ENCODE peak calls at places on chromosome 7, in ten cellular contexts. I is activated CD4-positive, alpha-beta T cell treated with anti-CD3 and anti-CD28 coated beads for 4 hours; N is body of pancreas; O is kidney epithelial cell; M is DMS 273 treated with DMSO at 0.1 percent for 48 hours; H is epithelial cell of esophagus; V is GDM1; U is activated T-cell treated with anti-CD3 and anti-CD28 coated beads, Interleukin-2, amount 50 U/mL, for 24 hours; P is PC-3; Y is Kasumi-1. D is an unnamed sample.

GRCh38 chr7:140972876-140973829 is 41.6 kb downstream of the MRPS33 start:
- DNase-seq in V (no peak), M (peak), Y (no peak), N (no peak), P (no peak), O (no peak), U (no peak), H (peak), I (no peak), D (no peak)

GRCh38 chr7:26863504-26864308 is 684 bp downstream of the SKAP2 start:
- DNase-seq in U (no peak), H (peak), P (peak), O (no peak), M (peak), Y (peak), I (peak), V (no peak), N (peak), D (peak)

GRCh38 chr7:122219253-122219865 is 75.3 kb upstream of the AASS start:
- DNase-seq in U (no peak), I (no peak), M (no peak), O (no peak), H (peak), Y (peak), P (peak), V (no peak), N (no peak), D (peak)

GRCh38 chr7:83415840-83416239 is 233.1 kb downstream of the SEMA3E start:
- DNase-seq in U (no peak), H (peak), N (no peak), M (no peak), P (peak), Y (no peak), V (no peak), O (no peak), I (no peak), D (no peak)

GRCh38 chr7:54898659-54899340 is 120.0 kb upstream of the EGFR start:
- DNase-seq in H (peak), M (no peak), I (no peak), O (no peak), P (no peak), U (no peak), Y (no peak), N (peak), V (no peak), D (no peak)

GRCh38 chr7:76008156-76008687 is 13.8 kb upstream of the TMEM120A start:
- DNase-seq in P (no peak), N (no peak), M (no peak), V (no peak), O (no peak), I (no peak), U (no peak), Y (no peak), H (no peak), D (no peak)

GRCh38 chr7:75739796-75740672 is 1.3 kb upstream of the HIP1 start:
- DNase-seq in U (no peak), N (no peak), H (no peak), O (no peak), M (no peak), Y (no peak), I (no peak), V (no peak), P (peak), D (peak)

GRCh38 chr7:116899308-116899707 is 36.9 kb downstream of the CAPZA2 start:
- DNase-seq in Y (no peak), O (no peak), N (no peak), H (peak), U (no peak), I (no peak), P (no peak), V (no peak), M (no peak), D (no peak)

GRCh38 chr7:831596-832291 is 532 bp upstream of the SUN1 start:
- DNase-seq in N (peak), P (peak), U (no peak), H (peak), V (no peak), O (peak), I (peak), M (no peak), Y (no peak), D (peak)

GRCh38 chr7:139635521-139636240 is 112.2 kb downstream of the CLEC2L start:
- DNase-seq in V (peak), Y (peak), I (peak), H (no peak), U (peak), M (no peak), P (no peak), N (no peak), O (no peak), D (no peak)

GRCh38 chr7:70598976-70599375 is 533.0 kb upstream of the GALNT17 start:
- DNase-seq in I (no peak), H (peak), O (peak), V (no peak), N (peak), M (no peak), Y (no peak), U (no peak), P (no peak), D (peak)

GRCh38 chr7:155962191-155962967 is 150.1 kb upstream of the SHH start:
- DNase-seq in O (peak), I (no peak), M (no peak), Y (peak), U (no peak), N (no peak), V (no peak), P (peak), H (peak), D (peak)

GRCh38 chr7:72163266-72163665 is 248.9 kb downstream of the CALN1 start:
- DNase-seq in N (no peak), M (no peak), I (no peak), V (no peak), O (no peak), H (no peak), P (no peak), U (no peak), Y (no peak), D (no peak)

GRCh38 chr7:22082886-22083710 is 137.4 kb upstream of the CDCA7L start:
- DNase-seq in O (peak), P (peak), H (peak), V (peak), M (peak), N (peak), I (peak), Y (peak), U (peak), D (peak)

GRCh38 chr7:112905950-112906349 is 115.8 kb upstream of the TMEM168 start:
- DNase-seq in M (no peak), N (no peak), V (no peak), O (no peak), U (no peak), I (no peak), H (peak), P (no peak), Y (no peak), D (no peak)

GRCh38 chr7:71990138-71990462 is 422.0 kb downstream of the CALN1 start:
- DNase-seq in U (no peak), I (no peak), O (no peak), Y (no peak), N (no peak), P (no peak), V (no peak), H (no peak), M (no peak), D (no peak)

GRCh38 chr7:95004618-95005282 is 97.4 kb downstream of the PPP1R9A start:
- DNase-seq in N (no peak), O (no peak), P (no peak), Y (no peak), H (no peak), M (no peak), I (no peak), V (no peak), U (no peak), D (no peak)

GRCh38 chr7:108066486-108066885 is 63.5 kb upstream of the LAMB1 start:
- DNase-seq in U (no peak), N (no peak), I (no peak), O (no peak), M (no peak), H (peak), Y (no peak), P (peak), V (no peak), D (peak)

GRCh38 chr7:143372070-143372469 is 9.1 kb upstream of the ZYX start:
- DNase-seq in U (peak), Y (peak), I (peak), M (peak), P (peak), O (no peak), V (peak), H (peak), N (peak), D (no peak)

GRCh38 chr7:137462074-137462715 is 118.7 kb upstream of the PTN start:
- DNase-seq in O (no peak), U (no peak), P (peak), H (peak), N (no peak), V (no peak), I (no peak), M (no peak), Y (no peak), D (peak)

GRCh38 chr7:130037703-130038102 is 13.5 kb downstream of the ZC3HC1 start:
- DNase-seq in N (no peak), M (no peak), I (no peak), H (peak), O (no peak), U (no peak), V (no peak), P (peak), Y (no peak), D (peak)

GRCh38 chr7:157397751-157398691 is 61.2 kb downstream of the DNAJB6 start:
- DNase-seq in M (peak), P (peak), V (no peak), H (peak), I (no peak), U (no peak), Y (peak), N (peak), O (no peak), D (peak)

GRCh38 chr7:134789967-134790685 is 10.7 kb downstream of the CALD1 start:
- DNase-seq in M (no peak), I (no peak), V (no peak), N (peak), O (no peak), Y (no peak), P (no peak), H (no peak), U (no peak), D (no peak)

GRCh38 chr7:525740-526139 is 6.1 kb upstream of the PDGFA start:
- DNase-seq in I (no peak), P (peak), O (no peak), H (no peak), M (peak), V (no peak), Y (peak), U (no peak), N (no peak), D (peak)

GRCh38 chr7:98286093-98286525 is 4.6 kb downstream of the BRI3 start:
- DNase-seq in I (no peak), M (no peak), Y (no peak), V (no peak), P (peak), N (peak), U (no peak), H (peak), O (no peak), D (peak)

GRCh38 chr7:129264534-129264933 is 39.7 kb downstream of the AHCYL2 start:
- DNase-seq in O (no peak), P (peak), I (no peak), V (no peak), M (no peak), H (no peak), N (no peak), U (no peak), Y (no peak), D (no peak)

GRCh38 chr7:26376208-26376917 is 84.7 kb downstream of the SNX10 start:
- DNase-seq in V (peak), Y (peak), I (peak), U (peak), H (no peak), M (peak), P (no peak), N (peak), O (no peak), D (no peak)

GRCh38 chr7:522071-522937 is 2.7 kb upstream of the PDGFA start:
- DNase-seq in V (no peak), U (peak), I (peak), P (peak), M (peak), O (no peak), Y (no peak), H (peak), N (peak), D (peak)

GRCh38 chr7:27198138-27198841 is 1.6 kb downstream of the HOXA13 start:
- DNase-seq in N (no peak), O (no peak), V (no peak), I (no peak), Y (no peak), M (no peak), U (peak), P (peak), H (no peak), D (peak)

GRCh38 chr7:73547841-73548240 is 9.6 kb downstream of the BCL7B start:
- DNase-seq in H (no peak), I (no peak), U (no peak), N (no peak), P (no peak), O (no peak), Y (no peak), V (no peak), M (no peak), D (no peak)

GRCh38 chr7:140316165-140316661 is 82.1 kb downstream of the SLC37A3 start:
- DNase-seq in Y (no peak), U (peak), O (peak), H (peak), M (no peak), V (no peak), I (no peak), N (peak), P (peak), D (peak)

GRCh38 chr7:136528329-136528728 is 340.1 kb upstream of the CHRM2 start:
- DNase-seq in U (no peak), M (no peak), V (no peak), H (peak), P (peak), O (peak), Y (no peak), N (no peak), I (no peak), D (peak)

GRCh38 chr7:67659066-67659465 is 662.4 kb downstream of the TYW1 start:
- DNase-seq in Y (no peak), N (no peak), P (no peak), V (no peak), O (no peak), I (no peak), M (no peak), H (no peak), U (no peak), D (no peak)

GRCh38 chr7:105439174-105439893 is 50.6 kb upstream of the SRPK2 start:
- DNase-seq in N (peak), I (no peak), P (peak), U (no peak), H (peak), V (no peak), M (no peak), Y (no peak), O (peak), D (peak)

GRCh38 chr7:139830779-139831498 is 1.9 kb downstream of the TBXAS1 start:
- DNase-seq in I (no peak), U (no peak), V (no peak), P (no peak), H (no peak), O (no peak), M (no peak), Y (no peak), N (no peak), D (no peak)

GRCh38 chr7:8063706-8064297 is 95.2 kb downstream of the GLCCI1 start:
- DNase-seq in M (no peak), V (no peak), N (no peak), P (no peak), Y (no peak), O (no peak), H (peak), U (no peak), I (no peak), D (peak)

GRCh38 chr7:48090095-48090805 is 1.2 kb downstream of the UPP1 start:
- DNase-seq in P (peak), H (no peak), M (no peak), I (no peak), U (no peak), O (no peak), N (peak), V (no peak), Y (no peak), D (peak)